ENCODE peak calls at places on chromosomes 4 and X, in ten cellular contexts. E is chondrocyte; T is T-helper 2 cell; K is activated CD4-positive, CD25-positive, alpha-beta regulatory T cell treated with anti-CD3 and anti-CD28 coated beads, Interleukin-2, amount 50 U/mL, for 16 hours; V is Calu3; F is substantia nigra; G is BJ; I is T47D; S is DMS 273 treated with DMSO at 0.1 percent for 48 hours; A is kidney glomerular epithelial cell. B is an unnamed sample.

GRCh38 chr4:113633467-113633866 is 128.1 kb downstream of the CAMK2D start:
- DNase-seq in V (no peak), A (no peak), F (no peak), S (no peak), I (no peak), E (no peak), T (no peak), K (no peak), G (no peak), B (no peak)

GRCh38 chr4:78845469-78845868 is 69.3 kb downstream of the BMP2K start:
- DNase-seq in E (no peak), A (no peak), G (no peak), V (no peak), I (no peak), K (no peak), T (no peak), F (no peak), S (no peak), B (no peak)

GRCh38 chrX:107674480-107675364 is 46.4 kb downstream of the PRPS1 start:
- DNase-seq in T (no peak), S (peak; percentile 61), K (no peak), A (no peak), G (no peak), F (no peak), V (no peak), E (no peak), I (no peak), B (no peak)

GRCh38 chrX:22395372-22395771 is 122.7 kb downstream of the CBLL2 start:
- DNase-seq in K (no peak), E (no peak), V (no peak), I (no peak), T (no peak), F (no peak), A (peak; percentile 36), S (no peak), G (no peak), B (no peak)

GRCh38 chr4:76341063-76341462 is 34.5 kb downstream of the STBD1 start:
- DNase-seq in I (no peak), E (no peak), V (no peak), A (peak; percentile 65), F (no peak), G (peak; percentile 31), S (no peak), T (no peak), K (no peak), B (no peak)

GRCh38 chrX:17411189-17411588 is 36.2 kb downstream of the NHS start:
- DNase-seq in E (no peak), K (no peak), I (no peak), A (no peak), V (no peak), S (no peak), F (no peak), G (no peak), T (no peak), B (no peak)

GRCh38 chr4:55373461-55373860 is 22.3 kb upstream of the TMEM165 start:
- DNase-seq in V (no peak), T (no peak), S (no peak), A (no peak), K (no peak), F (no peak), G (no peak), E (no peak), I (no peak), B (no peak)

GRCh38 chr4:53189011-53189410 is 176.8 kb downstream of the SCFD2 start:
- DNase-seq in I (no peak), K (no peak), F (no peak), E (no peak), S (no peak), V (no peak), A (peak; percentile 18), G (peak; percentile 52), T (no peak), B (no peak)

GRCh38 chr4:13547563-13548041 is 3.3 kb upstream of the NKX3-2 start:
- DNase-seq in K (no peak), T (no peak), F (no peak), A (no peak), S (no peak), I (no peak), E (no peak), V (peak; percentile 33), G (no peak), B (peak; percentile 7)

GRCh38 chr4:17236686-17237085 is 275.2 kb downstream of the QDPR start:
- DNase-seq in S (no peak), A (no peak), I (no peak), K (no peak), V (no peak), F (no peak), E (no peak), T (no peak), G (peak; percentile 63), B (no peak)

GRCh38 chr4:15100994-15101695 is 98.9 kb downstream of the CPEB2 start:
- DNase-seq in T (no peak), E (no peak), V (no peak), K (no peak), F (peak; percentile 8), A (no peak), G (no peak), I (no peak), S (no peak), B (no peak)

GRCh38 chrX:40146471-40147398 is 49.0 kb upstream of the BCOR start:
- DNase-seq in T (no peak), G (no peak), V (peak; percentile 15), I (peak; percentile 66), A (no peak), E (no peak), F (no peak), K (no peak), S (no peak), B (no peak)

GRCh38 chr4:4860381-4860802 is 927 bp downstream of the MSX1 start:
- DNase-seq in A (no peak), E (no peak), T (no peak), V (no peak), F (no peak), K (no peak), I (no peak), S (no peak), G (no peak), B (no peak)

GRCh38 chr4:163941221-163941865 is 446.9 kb downstream of the TMA16 start:
- DNase-seq in K (no peak), A (peak; percentile 7), F (no peak), G (no peak), T (no peak), S (no peak), V (no peak), I (no peak), E (no peak), B (no peak)

GRCh38 chr4:76160355-76160754 is 12.2 kb upstream of the NUP54 start:
- DNase-seq in E (no peak), S (no peak), G (no peak), T (no peak), F (no peak), I (no peak), V (no peak), A (no peak), K (no peak), B (no peak)

GRCh38 chr4:128379860-128380259 is 92.2 kb upstream of the PGRMC2 start:
- DNase-seq in I (no peak), E (no peak), F (no peak), K (no peak), G (no peak), A (peak; percentile 28), T (no peak), V (peak; percentile 55), S (peak; percentile 17), B (no peak)

GRCh38 chr4:173937871-173938270 is 345.6 kb downstream of the FBXO8 start:
- DNase-seq in A (no peak), I (no peak), F (no peak), T (no peak), G (no peak), E (no peak), K (no peak), S (no peak), V (no peak), B (no peak)

GRCh38 chr4:141124224-141124623 is 9.0 kb downstream of the RNF150 start:
- DNase-seq in T (no peak), I (no peak), E (no peak), S (no peak), V (no peak), F (no peak), K (no peak), G (no peak), A (peak; percentile 52), B (no peak)

GRCh38 chrX:70445197-70445656 is 592 bp downstream of the DLG3 start:
- DNase-seq in I (no peak), V (no peak), T (no peak), A (no peak), F (no peak), E (no peak), K (no peak), G (no peak), S (no peak), B (no peak)

GRCh38 chrX:120120223-120120622 is 4.5 kb upstream of the RHOXF1 start:
- DNase-seq in E (no peak), I (no peak), K (no peak), S (no peak), G (no peak), F (no peak), A (no peak), T (no peak), V (no peak), B (no peak)

GRCh38 chr4:1579834-1580686 is 104.1 kb downstream of the FAM53A start:
- DNase-seq in I (peak; percentile 88), K (peak; percentile 80), G (peak; percentile 37), T (peak; percentile 81), E (peak; percentile 97), F (no peak), A (no peak), V (peak; percentile 65), S (no peak), B (peak; percentile 88)

B was measured in 8988T.